ENCODE peak calls at places on chromosomes 1 and 21, in seven cellular contexts. L is left lung; I is activated CD8-positive, alpha-beta memory T cell treated with anti-CD3 and anti-CD28 coated beads for 48 hours; U is GM23338; G is IMR-90; R is mesothelial cell of epicardium; C is hypothalamus. Y is an unnamed sample.

GRCh38 chr1:110032327-110032726 is 2.1 kb upstream of the STRIP1 start:
- DNase-seq in L (no peak), I (no peak), U (no peak), G (no peak), R (no peak), C (no peak), Y (no peak)

GRCh38 chr1:10733967-10734366 is 62.5 kb downstream of the CASZ1 start:
- DNase-seq in L (peak), I (peak), U (no peak), G (no peak), R (no peak), C (peak), Y (no peak)

GRCh38 chr1:205493241-205494085 is 11.0 kb upstream of the CDK18 start:
- DNase-seq in L (no peak), I (no peak), U (no peak), G (peak), R (no peak), C (no peak), Y (no peak)

GRCh38 chr1:15584489-15585363 is at the start of gene AGMAT:
- DNase-seq in L (no peak), I (peak), U (peak), G (no peak), R (peak), C (no peak), Y (peak)

GRCh38 chr1:240173836-240174235 is 82.2 kb downstream of the FMN2 start:
- DNase-seq in L (no peak), I (no peak), U (no peak), G (peak), R (no peak), C (no peak), Y (no peak)

GRCh38 chr1:178538192-178538916 is 25.4 kb downstream of the TEX35 start:
- DNase-seq in L (no peak), I (no peak), U (no peak), G (peak), R (no peak), C (no peak), Y (no peak)

GRCh38 chr1:10415211-10415930 is 14.9 kb upstream of the CENPS start:
- DNase-seq in L (peak), I (no peak), U (peak), G (peak), R (no peak), C (peak), Y (no peak)

GRCh38 chr21:24265987-24266386 is 1341.3 kb downstream of the MRPL39 start:
- DNase-seq in L (no peak), I (no peak), U (no peak), G (no peak), R (no peak), C (no peak), Y (no peak)

GRCh38 chr1:29647581-29647980 is 411.3 kb downstream of the PTPRU start:
- DNase-seq in L (no peak), I (no peak), U (no peak), G (peak), R (no peak), C (no peak), Y (no peak)

GRCh38 chr1:175209493-175209921 is 16.9 kb upstream of the KIAA0040 start:
- DNase-seq in L (no peak), I (no peak), U (no peak), G (no peak), R (no peak), C (no peak), Y (no peak)

GRCh38 chr1:246262281-246262680 is 244.8 kb downstream of the SMYD3 start:
- DNase-seq in L (no peak), I (no peak), U (no peak), G (peak), R (no peak), C (no peak), Y (no peak)

GRCh38 chr1:193259619-193260018 is 73.2 kb upstream of the B3GALT2 start:
- DNase-seq in L (no peak), I (no peak), U (no peak), G (no peak), R (no peak), C (no peak), Y (no peak)

GRCh38 chr21:45898781-45899180 is 82.8 kb upstream of the COL6A1 start:
- DNase-seq in L (no peak), I (no peak), U (no peak), G (no peak), R (no peak), C (no peak), Y (no peak)

GRCh38 chr1:204962742-204963632 is 80.0 kb upstream of the CNTN2 start:
- DNase-seq in L (no peak), I (no peak), U (no peak), G (no peak), R (no peak), C (no peak), Y (no peak)

GRCh38 chr1:243926803-243927245 is 76.8 kb upstream of the AKT3 start:
- DNase-seq in L (no peak), I (no peak), U (peak), G (peak), R (no peak), C (no peak), Y (no peak)

GRCh38 chr1:119771016-119771415 is 2.3 kb upstream of the HMGCS2 start:
- DNase-seq in L (no peak), I (no peak), U (peak), G (peak), R (no peak), C (no peak), Y (no peak)

GRCh38 chr1:24898152-24898908 is 31.7 kb downstream of the RUNX3 start:
- DNase-seq in L (peak), I (no peak), U (peak), G (peak), R (peak), C (peak), Y (peak)

GRCh38 chr1:110594466-110595076 is 11.6 kb downstream of the KCNA2 start:
- DNase-seq in L (no peak), I (no peak), U (no peak), G (no peak), R (no peak), C (peak), Y (no peak)

GRCh38 chr1:2351723-2352122 is 39.6 kb downstream of the MORN1 start:
- DNase-seq in L (no peak), I (no peak), U (no peak), G (no peak), R (no peak), C (no peak), Y (no peak)

Y was measured in activated CD4-positive, alpha-beta T cell treated with anti-CD3 and anti-CD28 coated beads, Interleukin-2, amount 50 U/mL, for 4 hours.